ENCODE peak calls at places on chromosome 1, in ten cellular contexts. W is left kidney; C is activated CD4-positive, alpha-beta T cell treated with anti-CD3 and anti-CD28 coated beads, Interleukin-2, amount 10 ng/mL, durations not matched to agents 24 days and 14 days; H is NCI-H1105; L is left colon; N is mesothelial cell of epicardium; V is activated CD4-positive, CD25-positive, alpha-beta regulatory T cell; O is EH; R is stimulated activated CD4-positive, alpha-beta T cell treated with anti-CD3 and anti-CD28 coated beads, Interleukin-12 subunit alpha, Interleukin-12 subunit beta, amount 100 ng/mL, for 4 hours; M is H54. P is an unnamed sample.

GRCh38 chr1:172818841-172819527 is 160.1 kb downstream of the FASLG start:
- DNase-seq in O (no peak), L (no peak), H (no peak), N (no peak), R (peak; percentile 21), M (no peak), C (peak; percentile 80), W (peak; percentile 26), V (no peak), P (peak; percentile 49)

GRCh38 chr1:43558346-43558841 is 27.7 kb downstream of the PTPRF start:
- DNase-seq in N (peak; percentile 70), L (no peak), C (no peak), W (peak; percentile 95), M (no peak), R (no peak), V (no peak), H (peak; percentile 70), O (peak; percentile 82), P (peak; percentile 62)

GRCh38 chr1:231180034-231180433 is 18.2 kb downstream of the TRIM67 start:
- DNase-seq in O (no peak), C (no peak), W (no peak), V (no peak), N (no peak), L (no peak), M (no peak), H (no peak), R (no peak), P (no peak)

GRCh38 chr1:183043872-183044859 is 20.9 kb downstream of the LAMC1 start:
- DNase-seq in W (no peak), C (no peak), H (no peak), M (no peak), N (no peak), V (no peak), O (peak; percentile 99), L (no peak), R (no peak), P (no peak)

GRCh38 chr1:156490401-156491032 is 10.1 kb downstream of the MEF2D start:
- DNase-seq in R (no peak), O (peak; percentile 68), V (no peak), M (no peak), C (no peak), H (no peak), W (peak; percentile 63), N (no peak), L (no peak), P (peak; percentile 38)

GRCh38 chr1:51642739-51643142 is 25.8 kb downstream of the OSBPL9 start:
- DNase-seq in O (peak; percentile 98), L (no peak), C (no peak), R (no peak), N (no peak), M (no peak), W (peak; percentile 62), V (no peak), H (no peak), P (no peak)

GRCh38 chr1:174049514-174049913 is 27.4 kb upstream of the RC3H1 start:
- DNase-seq in R (no peak), N (no peak), C (no peak), L (no peak), W (no peak), H (no peak), O (no peak), M (no peak), V (no peak), P (no peak)

GRCh38 chr1:38746966-38747600 is 112.5 kb downstream of the RRAGC start:
- DNase-seq in R (no peak), N (no peak), M (no peak), W (peak; percentile 76), O (no peak), H (peak; percentile 72), V (no peak), L (no peak), C (no peak), P (no peak)

GRCh38 chr1:197841828-197842573 is 60.4 kb upstream of the C1orf53 start:
- DNase-seq in L (no peak), W (peak; percentile 69), N (no peak), M (no peak), V (no peak), R (no peak), O (peak; percentile 65), C (no peak), H (no peak), P (no peak)